ENCODE peak calls at places on chromosomes 3 and 15, in six cellular contexts. C is GM12865; D is neuronal stem cell; G is CD8-positive, alpha-beta memory T cell; T is choroid plexus epithelial cell; I is mucosa of descending colon. V is an unnamed sample.

GRCh38 chr15:93524432-93524831 is 435.4 kb upstream of the RGMA start:
- DNase-seq in T (no peak), C (no peak), D (no peak), I (no peak), G (no peak), V (no peak)

GRCh38 chr3:189324538-189325138 is 152.9 kb downstream of the TPRG1 start:
- DNase-seq in G (peak), D (no peak), I (peak), C (peak), T (peak), V (peak)

GRCh38 chr3:3165650-3166049 is 13.8 kb downstream of the CRBN start:
- DNase-seq in C (no peak), D (no peak), I (no peak), G (no peak), T (no peak), V (no peak)

GRCh38 chr3:46162975-46163550 is 45.0 kb downstream of the CCR1 start:
- DNase-seq in I (no peak), T (peak), G (no peak), D (no peak), C (no peak), V (no peak)

GRCh38 chr3:102069211-102069662 is 219.9 kb downstream of the NFKBIZ start:
- DNase-seq in C (no peak), I (no peak), D (no peak), T (peak), G (no peak), V (no peak)

GRCh38 chr3:131582438-131582837 is 79.7 kb upstream of the MRPL3 start:
- DNase-seq in T (no peak), G (no peak), C (no peak), I (no peak), D (no peak), V (no peak)

GRCh38 chr15:53448215-53449001 is 311.1 kb downstream of the WDR72 start:
- DNase-seq in T (no peak), C (no peak), D (peak), G (no peak), I (no peak), V (no peak)

GRCh38 chr3:81728766-81729544 is 32.5 kb downstream of the GBE1 start:
- DNase-seq in G (no peak), I (no peak), T (peak), C (no peak), D (no peak), V (no peak)

GRCh38 chr15:43911235-43911661 is 84.4 kb downstream of the WDR76 start:
- DNase-seq in C (no peak), G (no peak), D (no peak), I (no peak), T (peak), V (no peak)

DNA sequence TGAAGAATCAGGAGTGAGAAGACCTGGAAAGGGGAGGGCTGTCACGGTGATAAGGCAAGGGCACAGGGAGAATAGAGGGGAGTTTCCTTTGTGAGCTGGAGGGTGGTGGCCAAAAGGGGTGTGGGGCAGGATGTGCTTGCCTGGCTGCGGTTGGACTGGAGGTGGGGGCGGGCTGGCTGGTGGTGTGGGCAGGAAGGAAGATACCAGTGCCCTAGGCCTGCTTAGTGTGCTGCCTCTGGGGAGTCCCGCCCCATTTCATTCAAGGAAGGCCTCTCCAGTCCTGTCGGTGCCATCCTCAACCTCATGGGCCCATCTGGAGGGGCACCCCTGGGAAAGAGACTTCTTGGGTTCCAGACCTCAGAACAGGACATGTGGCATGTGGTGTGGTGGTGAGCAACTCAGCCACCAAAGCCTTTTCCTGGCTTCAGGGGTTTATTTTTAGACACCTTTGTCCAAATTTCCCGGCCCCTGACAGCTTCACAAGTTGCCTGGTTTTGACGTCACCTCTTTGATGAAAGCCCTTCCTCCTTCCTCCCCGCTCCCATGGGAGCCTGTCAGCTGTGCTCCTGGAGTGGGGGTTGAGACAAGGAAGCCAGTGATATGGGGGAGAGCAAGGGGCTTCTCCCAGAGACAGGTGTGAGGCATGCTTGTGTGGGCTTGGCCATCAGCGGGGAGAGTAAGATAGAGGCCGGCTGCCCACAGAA is 15.6 kb downstream of the TEX264 start:
- DNase-seq in G (peak), C (peak), T (peak), D (no peak), I (peak), V (peak)
- H3K4me3 ChIP-seq in G (peak), C (no peak), T (no peak), D (no peak), I (no peak), V (no peak)

DNA sequence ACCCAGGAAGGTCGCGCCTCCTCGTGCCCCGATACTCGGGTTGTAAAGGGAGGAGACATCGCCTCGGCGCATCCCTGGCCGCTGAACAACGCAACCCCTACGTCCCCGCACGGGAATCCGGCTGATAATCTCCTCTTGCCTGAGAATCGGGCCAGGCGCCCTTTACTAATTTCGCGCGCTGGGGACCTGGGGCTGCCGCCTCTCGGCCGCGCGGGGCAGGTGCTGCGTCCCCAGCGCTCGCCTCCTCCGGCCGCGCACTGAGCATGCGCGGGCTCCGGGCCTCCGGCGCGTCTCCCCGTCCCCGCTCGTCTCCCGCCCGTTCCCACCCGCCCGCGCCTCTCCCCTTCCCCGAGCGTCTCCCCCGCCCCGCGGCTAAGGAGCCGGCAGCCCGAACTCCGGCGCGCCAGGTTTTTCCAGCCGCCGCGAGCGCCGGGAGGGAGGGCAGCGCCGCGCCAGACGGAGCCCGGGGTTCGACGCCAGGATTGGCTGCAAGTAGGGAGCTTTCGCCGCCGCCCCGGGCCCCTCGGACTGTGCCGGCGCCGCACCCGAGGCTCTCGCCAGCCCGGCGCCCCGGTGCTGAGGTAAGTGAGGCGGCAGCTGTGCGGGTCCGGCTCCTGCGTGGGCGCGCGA is at the start of gene CNTN4:
- DNase-seq in I (peak), G (no peak), D (peak), T (peak), C (peak), V (peak)
- H3K4me3 ChIP-seq in I (peak), G (no peak), D (peak), T (no peak), C (peak), V (no peak)

GRCh38 chr3:50339485-50340196 is 995 bp downstream of the RASSF1 start:
- DNase-seq in G (no peak), D (no peak), I (no peak), T (peak), C (no peak), V (no peak)
- H3K4me3 ChIP-seq in G (peak), D (no peak), I (peak), T (peak), C (peak), V (peak)

GRCh38 chr15:42366151-42366550 is 6.8 kb downstream of the CAPN3 start:
- DNase-seq in I (no peak), D (no peak), T (no peak), C (no peak), G (no peak), V (no peak)
- H3K4me3 ChIP-seq in I (no peak), D (no peak), T (no peak), C (no peak), G (no peak), V (no peak)

V was measured in GM06990.